ENCODE peak calls at places on chromosomes 1 and 21, in five cellular contexts. U, N, E, Q and T are unnamed samples.

GRCh38 chr1:59520759-59521442 is 224.0 kb downstream of the FGGY start:
- DNase-seq in U (no peak), N (no peak), E (no peak), Q (no peak), T (no peak)

GRCh38 chr21:34878940-34879339 is 170.2 kb downstream of the RUNX1 start:
- DNase-seq in U (no peak), N (no peak), E (no peak), Q (no peak), T (no peak)

GRCh38 chr1:173503391-173503790 is 26.3 kb downstream of the PRDX6 start:
- DNase-seq in U (no peak), N (no peak), E (peak; percentile 19), Q (no peak), T (peak; percentile 20)

GRCh38 chr1:234647758-234648157 is 37.8 kb upstream of the IRF2BP2 start:
- DNase-seq in U (no peak), N (no peak), E (peak; percentile 23), Q (no peak), T (no peak)

GRCh38 chr1:223711173-223711572 is 1.2 kb upstream of the CAPN2 start:
- DNase-seq in U (no peak), N (no peak), E (no peak), Q (no peak), T (no peak)

GRCh38 chr1:21220815-21221214 is 44.1 kb upstream of the EIF4G3 start:
- DNase-seq in U (no peak), N (no peak), E (no peak), Q (no peak), T (peak; percentile 28)

GRCh38 chr1:95650631-95651030 is 416.6 kb downstream of the RWDD3 start:
- DNase-seq in U (no peak), N (no peak), E (no peak), Q (no peak), T (peak; percentile 11)

GRCh38 chr1:241213147-241213546 is 143.9 kb downstream of the RGS7 start:
- DNase-seq in U (no peak), N (no peak), E (no peak), Q (no peak), T (no peak)

GRCh38 chr1:10980094-10980577 is 32.3 kb upstream of the TARDBP start:
- DNase-seq in U (no peak), N (no peak), E (no peak), Q (peak; percentile 85), T (no peak)

GRCh38 chr1:66436378-66437135 is 97.4 kb upstream of the SGIP1 start:
- DNase-seq in U (peak; percentile 55), N (no peak), E (peak; percentile 78), Q (no peak), T (no peak)

GRCh38 chr1:12121212-12122000 is 45.4 kb upstream of the TNFRSF1B start:
- DNase-seq in U (no peak), N (no peak), E (no peak), Q (peak; percentile 19), T (no peak)

GRCh38 chr21:33266784-33267135 is 593 bp downstream of the IL10RB start:
- DNase-seq in U (peak; percentile 52), N (no peak), E (peak; percentile 77), Q (peak; percentile 69), T (no peak)

GRCh38 chr1:185996211-185996610 is 262.0 kb downstream of the HMCN1 start:
- DNase-seq in U (no peak), N (no peak), E (no peak), Q (no peak), T (no peak)

GRCh38 chr1:82015444-82015843 is 214.7 kb downstream of the ADGRL2 start:
- DNase-seq in U (no peak), N (no peak), E (peak; percentile 1), Q (no peak), T (no peak)

GRCh38 chr1:244311784-244312532 is 139.8 kb downstream of the ADSS2 start:
- DNase-seq in U (no peak), N (no peak), E (no peak), Q (no peak), T (no peak)

DNA sequence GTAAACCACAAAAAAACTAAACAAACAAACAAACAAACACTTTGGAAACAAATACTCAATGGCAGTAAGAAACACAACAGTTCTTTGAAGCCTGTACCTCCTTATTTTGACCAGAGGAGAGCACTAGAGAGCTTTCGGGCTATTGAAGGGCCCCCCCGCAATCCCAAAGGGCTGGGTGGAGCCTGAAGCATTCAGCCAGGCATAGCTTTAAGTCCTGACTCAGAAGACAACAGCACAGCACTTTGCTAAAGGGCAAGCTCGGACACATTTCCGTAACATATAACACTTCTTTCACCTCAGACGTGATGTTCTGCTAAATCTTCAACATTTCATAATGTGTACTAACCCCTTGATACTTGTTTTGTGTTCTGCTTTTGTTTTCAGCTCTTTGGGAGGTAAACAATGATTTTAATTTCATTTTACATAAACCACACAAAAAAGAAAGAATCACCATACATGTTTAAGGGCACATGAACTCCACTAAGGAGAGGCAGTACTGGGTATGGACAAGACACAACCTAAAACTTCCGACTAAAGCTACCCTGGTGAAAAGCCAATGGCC is 9.7 kb upstream of the SHCBP1L start:
- DNase-seq in U (peak; percentile 81), N (peak; percentile 51), E (peak; percentile 92), Q (peak; percentile 67), T (peak; percentile 78)
- H3K4me3 ChIP-seq in U (no peak overlapping the region), N (peak overlapping the region; percentile 16), E (peak overlapping the region; percentile 51), Q (no peak overlapping the region), T (peak overlapping the region; percentile 39)

GRCh38 chr1:161227196-161227871 is 1.5 kb downstream of the TOMM40L start:
- DNase-seq in U (peak; percentile 93), N (peak; percentile 90), E (peak; percentile 92), Q (peak; percentile 79), T (peak; percentile 85)

GRCh38 chr1:161229896-161230295 is 4.0 kb downstream of the TOMM40L start:
- DNase-seq in U (no peak), N (no peak), E (no peak), Q (no peak), T (no peak)

GRCh38 chr1:161226320-161226711 is 456 bp downstream of the TOMM40L start:
- DNase-seq in U (no peak), N (no peak), E (peak; percentile 32), Q (no peak), T (no peak)

GRCh38 chr1:161226759-161227158 is 899 bp downstream of the TOMM40L start:
- DNase-seq in U (no peak), N (no peak), E (no peak), Q (no peak), T (no peak)

DNA sequence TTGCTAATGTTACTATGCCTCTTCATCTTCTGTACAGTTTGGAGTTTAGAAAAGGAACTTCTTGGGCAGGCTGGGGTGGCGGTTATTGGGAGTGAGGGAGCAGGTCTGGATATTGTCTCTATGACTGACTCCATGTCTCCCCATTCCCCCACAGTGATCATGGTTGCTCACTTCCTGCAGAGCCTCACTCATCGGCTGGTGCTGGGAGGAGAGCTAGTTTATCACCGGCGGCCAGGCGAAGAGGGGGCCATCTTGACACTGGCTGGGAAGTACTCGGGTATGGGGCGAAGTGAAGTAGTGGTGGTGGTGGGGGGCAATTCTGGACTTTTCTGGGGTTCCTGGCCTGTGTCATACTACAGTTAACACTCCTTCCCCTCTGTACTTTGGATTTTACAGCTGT is 2.2 kb downstream of the TOMM40L start:
- DNase-seq in U (no peak), N (no peak), E (no peak), Q (no peak), T (no peak)
- H3K4me3 ChIP-seq in U (peak overlapping the region; percentile 73), N (no peak overlapping the region), E (no peak overlapping the region), Q (no peak overlapping the region), T (no peak overlapping the region)

GRCh38 chr1:183331095-183331742 is 87.0 kb downstream of the NMNAT2 start:
- DNase-seq in U (no peak), N (no peak), E (no peak), Q (no peak), T (peak; percentile 91)

GRCh38 chr1:183327429-183328290 is 90.5 kb downstream of the NMNAT2 start:
- DNase-seq in U (no peak), N (no peak), E (no peak), Q (no peak), T (no peak)

GRCh38 chr1:183328371-183328770 is 89.8 kb downstream of the NMNAT2 start:
- DNase-seq in U (no peak), N (no peak), E (no peak), Q (no peak), T (no peak)

DNA sequence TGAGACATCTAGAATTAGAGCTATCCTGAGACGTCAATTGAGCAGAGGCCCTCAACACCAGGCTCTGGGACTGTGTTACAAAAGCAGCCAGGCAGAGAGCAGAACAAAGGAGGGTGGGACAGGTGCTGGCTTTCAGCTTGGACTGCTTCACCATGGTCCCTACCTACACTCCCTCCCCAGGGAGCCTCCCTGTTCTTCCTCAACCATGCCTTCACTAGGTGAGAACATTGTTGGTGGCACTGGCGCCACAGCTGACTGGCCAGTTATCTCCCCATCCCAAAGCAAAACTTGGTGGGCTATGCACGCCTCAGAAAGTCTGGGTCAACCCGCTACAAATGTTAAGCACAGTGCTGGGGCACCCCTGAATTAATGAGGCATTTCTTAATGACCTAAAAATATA is 87.8 kb downstream of the NMNAT2 start:
- DNase-seq in U (no peak), N (no peak), E (no peak), Q (no peak), T (peak; percentile 24)
- H3K4me3 ChIP-seq in U (no peak overlapping the region), N (no peak overlapping the region), E (no peak overlapping the region), Q (no peak overlapping the region), T (no peak overlapping the region)

DNA sequence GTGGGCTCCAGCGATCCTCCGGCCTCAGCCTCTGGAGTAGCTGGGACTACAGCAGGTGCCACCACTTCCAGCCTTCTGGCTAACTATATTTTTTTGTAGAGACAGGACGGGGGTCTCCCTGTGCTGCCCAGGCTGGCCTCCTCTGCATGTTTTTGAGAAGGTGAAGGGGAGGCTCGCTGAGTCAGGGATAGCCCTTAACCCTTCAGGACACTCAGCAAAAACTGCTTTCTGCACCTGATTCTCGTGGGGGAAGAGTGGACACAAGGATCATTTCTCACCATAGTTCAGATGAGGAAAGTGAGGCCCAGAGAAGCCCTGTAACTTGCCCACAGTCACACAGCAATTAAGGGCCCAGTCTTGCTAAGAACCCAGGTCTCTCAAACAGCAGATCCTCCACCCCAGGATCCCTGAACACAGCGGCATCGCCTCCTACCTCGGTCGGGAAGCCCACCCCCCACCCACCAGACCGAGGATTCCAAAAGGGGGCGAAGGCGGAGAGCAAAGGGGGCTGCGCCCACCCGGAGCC is 1.3 kb downstream of the FGR start:
- DNase-seq in U (no peak), N (no peak), E (no peak), Q (no peak), T (no peak)
- H3K4me3 ChIP-seq in U (no peak overlapping the region), N (no peak overlapping the region), E (peak overlapping the region; percentile 49), Q (no peak overlapping the region), T (peak overlapping the region; percentile 37)

DNA sequence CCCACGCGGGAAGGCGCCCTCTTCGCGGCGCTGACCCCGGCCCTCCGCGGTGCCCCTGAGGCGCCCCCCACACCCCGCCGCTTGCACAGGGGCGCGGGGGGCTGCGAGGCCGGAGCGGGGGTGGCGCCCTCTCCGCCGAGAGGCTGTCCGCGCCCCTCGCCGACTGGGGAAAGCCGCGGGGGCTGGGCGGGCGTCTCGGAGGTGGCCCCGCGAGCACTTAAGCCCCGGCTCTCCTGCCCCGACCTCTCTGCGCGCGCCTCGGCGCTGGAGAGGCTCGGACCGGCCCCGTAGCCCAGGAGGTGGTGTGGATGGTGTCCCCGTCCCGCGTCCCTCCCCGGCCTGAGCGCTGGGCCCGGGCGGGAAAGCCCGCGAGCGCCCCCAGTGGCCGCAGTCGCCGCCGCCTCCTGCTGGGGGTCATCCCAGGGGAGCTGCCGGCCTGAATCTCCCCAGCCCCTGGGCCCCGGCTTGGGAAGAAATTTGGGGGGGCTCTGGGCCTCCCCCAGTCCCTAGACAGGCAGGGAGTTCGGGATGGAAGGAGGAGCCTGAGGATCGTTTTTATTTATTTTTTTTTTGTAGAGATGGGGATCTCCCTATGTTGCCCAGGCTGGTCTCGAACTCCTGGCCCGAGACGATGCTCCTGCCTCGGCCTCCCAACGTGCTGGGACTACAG is 1.9 kb upstream of the HES4 start:
- DNase-seq in U (peak; percentile 25), N (peak; percentile 84), E (peak; percentile 65), Q (peak; percentile 81), T (peak; percentile 74)
- H3K4me3 ChIP-seq in U (no peak overlapping the region), N (peak overlapping the region; percentile 81), E (peak overlapping the region; percentile 50), Q (no peak overlapping the region), T (no peak overlapping the region)

GRCh38 chr21:37006521-37007291 is at the start of gene RIPPLY3:
- DNase-seq in U (no peak), N (peak; percentile 33), E (no peak), Q (no peak), T (peak; percentile 28)
- H3K4me3 ChIP-seq in U (no peak within 1 kb of the TSS), N (peak within 1 kb of the TSS; percentile 41), E (no peak within 1 kb of the TSS), Q (no peak within 1 kb of the TSS), T (peak within 1 kb of the TSS; percentile 50)